ENCODE peak calls at places on chromosomes 3 and 15, in eight cellular contexts. S is heart left ventricle; W is germinal center; K is NCI-H524; Y is CD8-positive, alpha-beta memory T cell; A is nephron progenitor cell; L is GM04504; F is coronary artery. B is an unnamed sample.

GRCh38 chr3:71011565-71012287 is 571.8 kb downstream of the FOXP1 start:
- DNase-seq in W (no peak), S (no peak), K (no peak), L (no peak), Y (no peak), A (no peak), F (no peak), B (no peak)

GRCh38 chr3:111801697-111802655 is 57.1 kb upstream of the PHLDB2 start:
- DNase-seq in F (no peak), K (no peak), Y (no peak), L (peak), S (no peak), W (no peak), A (no peak), B (no peak)

GRCh38 chr3:134846943-134847342 is 51.9 kb downstream of the EPHB1 start:
- DNase-seq in A (peak), F (peak), K (no peak), S (no peak), W (no peak), L (peak), Y (no peak), B (no peak)

GRCh38 chr15:39920510-39921273 is 626 bp upstream of the GPR176 start:
- DNase-seq in A (peak), F (peak), W (peak), S (peak), Y (peak), L (peak), K (peak), B (peak)

GRCh38 chr3:14144423-14145075 is 19.7 kb downstream of the TMEM43 start:
- DNase-seq in Y (peak), K (peak), A (no peak), L (peak), S (peak), W (peak), F (peak), B (no peak)

GRCh38 chr3:58667704-58668103 is 1.1 kb upstream of the FAM3D start:
- DNase-seq in A (no peak), K (no peak), W (no peak), S (no peak), F (peak), L (no peak), Y (no peak), B (no peak)

GRCh38 chr3:158731525-158731924 is 732 bp downstream of the RARRES1 start:
- DNase-seq in K (no peak), Y (no peak), W (no peak), L (no peak), A (no peak), F (peak), S (no peak), B (no peak)

GRCh38 chr15:95680693-95681092 is 649.8 kb upstream of the NR2F2 start:
- DNase-seq in W (no peak), L (no peak), Y (no peak), F (no peak), S (no peak), K (no peak), A (no peak), B (no peak)